ENCODE peak calls at places on chromosomes 7 and 10, in ten cellular contexts. M is pancreas, Q is adipocyte, B is cardiac fibroblast, Z is Panc1, E is A549, J is foreskin fibroblast, O is HFF-Myc, P is testis, K is astrocyte of the spinal cord. U is an unnamed sample.

GRCh38 chr10:3886191-3886590 is 101.2 kb upstream of the KLF6 start:
- DNase-seq in M (no peak), Q (peak), B (peak), Z (no peak), E (peak), J (no peak), O (no peak), P (peak), K (peak), U (no peak)

GRCh38 chr10:5620223-5620721 is 46.1 kb downstream of the ASB13 start:
- DNase-seq in M (no peak), Q (no peak), B (no peak), Z (no peak), E (no peak), J (no peak), O (no peak), P (no peak), K (no peak), U (no peak)

GRCh38 chr10:88831709-88832108 is 19.9 kb downstream of the ANKRD22 start:
- DNase-seq in M (no peak), Q (no peak), B (no peak), Z (no peak), E (no peak), J (no peak), O (no peak), P (no peak), K (no peak), U (no peak)

GRCh38 chr7:122485841-122486240 is 181.3 kb upstream of the FEZF1 start:
- DNase-seq in M (no peak), Q (peak), B (peak), Z (no peak), E (no peak), J (no peak), O (no peak), P (no peak), K (peak), U (no peak)

GRCh38 chr7:43785425-43785824 is 26.9 kb downstream of the BLVRA start:
- DNase-seq in M (peak), Q (peak), B (peak), Z (no peak), E (no peak), J (peak), O (peak), P (no peak), K (peak), U (peak)

GRCh38 chr10:33155720-33156638 is 178.5 kb downstream of the NRP1 start:
- DNase-seq in M (no peak), Q (peak), B (peak), Z (peak), E (peak), J (peak), O (no peak), P (peak), K (peak), U (peak)

GRCh38 chr7:69871213-69871885 is 273.1 kb downstream of the AUTS2 start:
- DNase-seq in M (no peak), Q (peak), B (peak), Z (peak), E (peak), J (peak), O (no peak), P (no peak), K (peak), U (no peak)

GRCh38 chr7:8434290-8435002 is 1.0 kb downstream of the NXPH1 start:
- DNase-seq in M (no peak), Q (no peak), B (no peak), Z (no peak), E (no peak), J (no peak), O (no peak), P (no peak), K (no peak), U (no peak)

GRCh38 chr10:26480909-26481703 is 43.0 kb downstream of the APBB1IP start:
- DNase-seq in M (peak), Q (no peak), B (no peak), Z (no peak), E (no peak), J (no peak), O (no peak), P (no peak), K (no peak), U (no peak)

GRCh38 chr10:26483554-26483953 is 45.4 kb downstream of the APBB1IP start:
- DNase-seq in M (no peak), Q (no peak), B (no peak), Z (no peak), E (no peak), J (no peak), O (no peak), P (no peak), K (no peak), U (no peak)

GRCh38 chr10:26479766-26480492 is 41.8 kb downstream of the APBB1IP start:
- DNase-seq in M (no peak), Q (no peak), B (no peak), Z (no peak), E (no peak), J (no peak), O (no peak), P (no peak), K (no peak), U (no peak)

GRCh38 chr10:26485150-26485941 is 47.2 kb downstream of the APBB1IP start:
- DNase-seq in M (no peak), Q (no peak), B (peak), Z (no peak), E (no peak), J (peak), O (no peak), P (no peak), K (peak), U (no peak)

GRCh38 chr10:26481914-26482550 is 43.9 kb downstream of the APBB1IP start:
- DNase-seq in M (no peak), Q (no peak), B (no peak), Z (no peak), E (no peak), J (no peak), O (no peak), P (no peak), K (no peak), U (no peak)
- H3K4me3 ChIP-seq in M (no peak), Q (no peak), B (no peak), Z (no peak), E (no peak), J (no peak), O (no peak), P (no peak), K (no peak), U (no peak)

GRCh38 chr10:103396789-103397087 is 312 bp downstream of the PDCD11 start:
- DNase-seq in M (no peak), Q (no peak), B (peak), Z (no peak), E (no peak), J (no peak), O (no peak), P (no peak), K (no peak), U (no peak)
- H3K4me3 ChIP-seq in M (peak), Q (peak), B (peak), Z (peak), E (peak), J (peak), O (peak), P (peak), K (peak), U (peak)

GRCh38 chr7:7256731-7257274 is 74.5 kb downstream of the C1GALT1 start:
- DNase-seq in M (no peak), Q (no peak), B (no peak), Z (no peak), E (no peak), J (no peak), O (no peak), P (no peak), K (no peak), U (no peak)
- H3K4me3 ChIP-seq in M (no peak), Q (no peak), B (no peak), Z (no peak), E (no peak), J (no peak), O (no peak), P (no peak), K (no peak), U (no peak)

DNA sequence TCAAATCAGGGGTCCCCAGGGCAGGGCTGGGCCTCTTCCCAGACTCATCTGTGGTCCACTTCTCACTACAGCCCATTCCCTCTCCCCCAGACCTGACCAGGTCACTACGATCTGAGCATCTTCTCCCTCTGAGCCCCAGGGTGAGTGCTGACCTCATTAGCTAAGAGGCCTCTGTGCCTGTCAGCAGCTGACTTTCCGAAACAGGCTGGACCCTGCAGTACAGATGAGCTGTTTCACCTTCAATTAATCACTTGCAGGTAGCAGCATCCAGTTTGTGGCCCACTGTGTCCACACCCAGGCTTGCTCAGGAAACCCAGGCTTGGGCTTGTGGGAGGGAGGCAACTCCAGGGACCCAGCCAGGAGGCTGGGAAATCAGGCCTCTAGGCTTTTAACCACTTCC is 24.3 kb downstream of the SRRM3 start:
- DNase-seq in M (no peak), Q (no peak), B (no peak), Z (no peak), E (no peak), J (no peak), O (no peak), P (no peak), K (no peak), U (no peak)
- H3K4me3 ChIP-seq in M (no peak), Q (no peak), B (no peak), Z (no peak), E (no peak), J (no peak), O (no peak), P (no peak), K (no peak), U (no peak)

DNA sequence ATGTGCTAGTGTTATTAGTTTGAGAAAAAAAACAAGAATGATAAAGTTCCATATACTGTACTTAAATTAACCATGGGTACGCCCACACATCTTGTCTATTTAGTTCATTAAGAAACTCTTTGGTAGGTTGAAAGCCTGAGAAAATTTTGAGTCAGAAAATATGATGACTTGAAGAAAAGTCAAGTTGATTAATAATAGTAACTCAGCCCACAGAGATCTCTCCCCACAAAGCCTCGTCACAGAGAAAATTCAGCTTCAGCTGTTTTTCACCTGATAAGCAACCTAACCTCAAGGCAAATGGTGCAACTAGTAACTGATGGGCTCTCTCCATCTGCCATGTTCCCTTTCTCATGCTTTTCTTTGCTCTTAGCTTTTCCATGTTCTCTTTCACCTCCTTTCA is 1021.6 kb downstream of the GATA3 start:
- DNase-seq in M (no peak), Q (no peak), B (no peak), Z (no peak), E (no peak), J (no peak), O (no peak), P (no peak), K (no peak), U (no peak)
- H3K4me3 ChIP-seq in M (no peak), Q (no peak), B (no peak), Z (no peak), E (no peak), J (no peak), O (no peak), P (no peak), K (no peak), U (no peak)

DNA sequence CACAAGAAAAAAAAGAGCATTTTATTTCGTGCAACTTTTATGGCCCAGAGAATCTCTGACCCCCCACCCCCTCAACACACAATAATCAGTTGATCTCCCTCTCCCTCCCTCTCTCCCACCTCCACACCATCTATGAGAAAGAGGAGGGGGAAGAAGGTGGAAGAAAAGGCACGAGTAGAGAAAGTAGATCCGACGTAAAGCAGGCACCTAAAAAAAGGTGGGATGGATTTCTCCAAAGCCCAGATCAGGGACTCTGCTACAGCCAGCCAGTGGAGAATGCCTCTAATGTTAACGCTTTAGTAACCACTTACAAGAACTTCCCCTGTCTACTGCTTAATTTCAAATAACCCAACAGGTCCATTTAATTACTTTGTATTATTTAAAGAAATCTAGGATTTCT is 24.4 kb downstream of the KMT2C start:
- DNase-seq in M (no peak), Q (no peak), B (no peak), Z (no peak), E (no peak), J (no peak), O (no peak), P (peak), K (no peak), U (no peak)
- H3K4me3 ChIP-seq in M (no peak), Q (no peak), B (no peak), Z (no peak), E (no peak), J (no peak), O (no peak), P (no peak), K (no peak), U (no peak)

GRCh38 chr10:133169173-133169947 is 9.3 kb downstream of the KNDC1 start:
- DNase-seq in M (peak), Q (no peak), B (no peak), Z (no peak), E (no peak), J (no peak), O (no peak), P (no peak), K (no peak), U (no peak)
- H3K4me3 ChIP-seq in M (no peak), Q (no peak), B (no peak), Z (no peak), E (no peak), J (no peak), O (no peak), P (no peak), K (no peak), U (no peak)

DNA sequence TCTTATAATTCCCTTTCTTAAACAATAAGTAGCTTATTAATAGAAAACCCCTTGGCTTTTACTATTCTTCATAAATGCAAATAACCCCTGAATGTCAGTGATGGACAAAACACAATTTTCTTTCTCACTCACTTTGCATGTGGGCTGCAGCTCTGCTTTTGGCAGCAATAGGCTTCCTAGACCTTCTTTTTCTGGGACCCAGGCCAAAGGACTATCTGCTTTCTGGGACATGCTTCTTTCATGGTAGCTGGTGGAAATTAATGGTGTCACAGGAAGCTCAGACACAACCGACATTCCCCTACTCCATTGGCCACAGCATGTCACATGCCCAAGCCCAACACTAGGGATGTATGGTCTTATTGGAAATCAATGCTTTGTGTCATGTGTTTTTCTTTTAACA is 134.3 kb upstream of the MDFIC start:
- DNase-seq in M (no peak), Q (no peak), B (peak), Z (no peak), E (no peak), J (peak), O (no peak), P (no peak), K (peak), U (no peak)
- H3K4me3 ChIP-seq in M (no peak), Q (no peak), B (no peak), Z (no peak), E (no peak), J (no peak), O (no peak), P (no peak), K (no peak), U (no peak)